ENCODE peak calls at places on chromosomes 13 and 19, in five cellular contexts. P is body of pancreas, B is gastrocnemius medialis, C is stomach, Q is endothelial cell of umbilical vein. X is an unnamed sample.

GRCh38 chr13:19185086-19185864 is 3.7 kb upstream of the TUBA3C start:
- DNase-seq in Q (no peak), C (no peak), P (no peak), B (no peak), X (peak)

GRCh38 chr19:41311613-41312012 is 1.6 kb downstream of the CCDC97 start:
- DNase-seq in P (no peak), B (no peak), Q (no peak), C (no peak), X (no peak)

GRCh38 chr19:40398417-40399056 is 8.6 kb upstream of the HIPK4 start:
- DNase-seq in Q (peak), B (peak), C (peak), P (peak), X (peak)

GRCh38 chr19:2728783-2729387 is 7.7 kb upstream of the DIRAS1 start:
- DNase-seq in Q (no peak), C (no peak), B (no peak), P (no peak), X (no peak)

GRCh38 chr13:28719656-28720055 is 886 bp upstream of the SLC46A3 start:
- DNase-seq in P (no peak), B (no peak), Q (no peak), C (no peak), X (no peak)

GRCh38 chr13:111251646-111252448 is 68.6 kb upstream of the TEX29 start:
- DNase-seq in Q (peak), P (no peak), C (no peak), B (no peak), X (no peak)

GRCh38 chr19:47057328-47057727 is 8.9 kb upstream of the TMEM160 start:
- DNase-seq in Q (no peak), C (no peak), P (no peak), B (no peak), X (no peak)

GRCh38 chr13:39012608-39013007 is 22.0 kb upstream of the STOML3 start:
- DNase-seq in B (no peak), C (no peak), P (no peak), Q (no peak), X (no peak)

GRCh38 chr19:14774373-14774772 is 4.0 kb downstream of the ADGRE2 start:
- DNase-seq in Q (no peak), C (no peak), P (no peak), B (no peak), X (no peak)

GRCh38 chr13:94761407-94761806 is 49.1 kb upstream of the SOX21 start:
- DNase-seq in Q (no peak), P (no peak), C (no peak), B (no peak), X (no peak)

GRCh38 chr19:46288896-46289588 is 7.8 kb upstream of the HIF3A start:
- DNase-seq in C (no peak), Q (peak), P (peak), B (no peak), X (no peak)

GRCh38 chr19:18839465-18840287 is 7.9 kb downstream of the UPF1 start:
- DNase-seq in Q (peak), P (peak), B (no peak), C (peak), X (no peak)

GRCh38 chr13:111338841-111339240 is 18.4 kb downstream of the TEX29 start:
- DNase-seq in B (no peak), C (no peak), Q (no peak), P (no peak), X (peak)

GRCh38 chr13:97321616-97322321 is 99.6 kb downstream of the MBNL2 start:
- DNase-seq in Q (no peak), C (no peak), B (peak), P (no peak), X (no peak)

GRCh38 chr13:61777902-61778301 is 362.3 kb upstream of the PCDH20 start:
- DNase-seq in C (no peak), Q (no peak), B (no peak), P (no peak), X (no peak)

GRCh38 chr13:101875717-101876393 is 423.4 kb downstream of the ITGBL1 start:
- DNase-seq in Q (no peak), C (no peak), P (no peak), B (no peak), X (peak)

GRCh38 chr19:30390356-30390988 is 18.3 kb downstream of the ZNF536 start:
- DNase-seq in P (no peak), B (no peak), C (no peak), Q (no peak), X (no peak)

GRCh38 chr19:1513492-1514294 is 874 bp upstream of the ADAMTSL5 start:
- DNase-seq in P (peak), C (peak), Q (no peak), B (peak), X (no peak)

GRCh38 chr19:5074418-5074817 is 105.5 kb downstream of the KDM4B start:
- DNase-seq in C (no peak), B (no peak), P (no peak), Q (no peak), X (no peak)

GRCh38 chr19:52600639-52601024 is 30.5 kb downstream of the ZNF701 start:
- DNase-seq in P (no peak), Q (no peak), C (peak), B (no peak), X (no peak)

GRCh38 chr13:42048625-42049453 is at the start of gene DGKH:
- DNase-seq in P (peak), Q (peak), C (peak), B (peak), X (peak)

GRCh38 chr19:14073925-14074838 is 1.6 kb downstream of the MISP3 start:
- DNase-seq in P (peak), Q (peak), B (no peak), C (peak), X (peak)

GRCh38 chr13:60944016-60944415 is 471.6 kb downstream of the PCDH20 start:
- DNase-seq in P (no peak), C (no peak), Q (no peak), B (no peak), X (peak)

GRCh38 chr13:41054212-41054877 is 7.0 kb upstream of the WBP4 start:
- DNase-seq in P (no peak), Q (peak), B (no peak), C (no peak), X (peak)

GRCh38 chr13:81872581-81872980 is 1531.7 kb upstream of the SPRY2 start:
- DNase-seq in B (no peak), C (no peak), P (no peak), Q (no peak), X (no peak)

GRCh38 chr13:29441301-29441700 is 154.2 kb downstream of the SLC7A1 start:
- DNase-seq in C (no peak), B (no peak), Q (no peak), P (no peak), X (no peak)

GRCh38 chr13:47672982-47673670 is 327.9 kb downstream of the SUCLA2 start:
- DNase-seq in Q (no peak), C (no peak), B (peak), P (no peak), X (no peak)

GRCh38 chr19:48814895-48815294 is 4.1 kb upstream of the BCAT2 start:
- DNase-seq in Q (no peak), P (no peak), B (no peak), C (no peak), X (no peak)

GRCh38 chr19:48810151-48810550 is 678 bp downstream of the BCAT2 start:
- DNase-seq in Q (peak), C (no peak), B (no peak), P (no peak), X (no peak)

GRCh38 chr19:48812094-48812929 is 1.5 kb upstream of the BCAT2 start:
- DNase-seq in C (peak), P (peak), Q (peak), B (peak), X (peak)

GRCh38 chr19:48815870-48816501 is 5.2 kb upstream of the BCAT2 start:
- DNase-seq in C (peak), B (peak), Q (no peak), P (peak), X (peak)

DNA sequence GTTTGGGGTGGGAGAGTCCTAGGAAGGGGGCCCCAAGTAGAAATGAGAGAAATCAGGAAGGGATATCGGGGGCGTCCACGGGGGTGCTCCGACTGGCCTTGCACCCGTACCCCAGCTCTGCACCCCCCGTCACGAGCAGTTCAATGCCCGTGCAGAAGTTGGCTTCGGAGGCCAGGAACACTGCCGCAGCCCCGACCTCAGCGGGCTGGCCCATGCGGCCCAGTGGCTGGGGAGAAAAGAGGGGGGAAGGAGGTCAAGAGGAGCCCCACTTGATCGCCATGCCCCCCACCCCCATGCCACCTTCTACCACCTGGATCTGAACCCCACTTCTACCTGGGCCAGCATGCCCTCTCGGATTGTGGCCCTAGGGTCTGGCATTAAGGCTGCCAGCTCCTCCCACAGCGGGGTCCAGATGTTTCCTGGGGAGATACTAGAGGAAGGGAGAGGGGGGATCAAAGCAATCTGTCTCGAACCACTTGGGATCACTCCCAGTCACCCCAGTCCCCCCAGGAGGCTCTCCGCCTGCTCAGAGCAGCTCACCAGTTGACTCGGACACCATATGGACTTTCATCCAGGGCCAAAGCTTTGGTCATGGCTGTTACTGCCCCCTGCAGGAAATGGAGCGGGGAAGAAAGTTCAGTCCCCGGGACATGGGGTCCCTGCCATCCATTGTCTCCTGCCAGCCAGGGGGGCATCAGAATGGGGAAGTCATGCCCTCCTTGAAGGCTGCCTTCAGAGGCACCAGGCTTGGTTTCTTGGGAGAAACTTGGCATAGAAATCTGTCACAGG is 2.5 kb upstream of the BCAT2 start:
- DNase-seq in Q (no peak), C (no peak), P (peak), B (no peak), X (no peak)
- H3K27ac ChIP-seq in Q (no peak), C (peak), P (peak), B (peak), X (peak)

DNA sequence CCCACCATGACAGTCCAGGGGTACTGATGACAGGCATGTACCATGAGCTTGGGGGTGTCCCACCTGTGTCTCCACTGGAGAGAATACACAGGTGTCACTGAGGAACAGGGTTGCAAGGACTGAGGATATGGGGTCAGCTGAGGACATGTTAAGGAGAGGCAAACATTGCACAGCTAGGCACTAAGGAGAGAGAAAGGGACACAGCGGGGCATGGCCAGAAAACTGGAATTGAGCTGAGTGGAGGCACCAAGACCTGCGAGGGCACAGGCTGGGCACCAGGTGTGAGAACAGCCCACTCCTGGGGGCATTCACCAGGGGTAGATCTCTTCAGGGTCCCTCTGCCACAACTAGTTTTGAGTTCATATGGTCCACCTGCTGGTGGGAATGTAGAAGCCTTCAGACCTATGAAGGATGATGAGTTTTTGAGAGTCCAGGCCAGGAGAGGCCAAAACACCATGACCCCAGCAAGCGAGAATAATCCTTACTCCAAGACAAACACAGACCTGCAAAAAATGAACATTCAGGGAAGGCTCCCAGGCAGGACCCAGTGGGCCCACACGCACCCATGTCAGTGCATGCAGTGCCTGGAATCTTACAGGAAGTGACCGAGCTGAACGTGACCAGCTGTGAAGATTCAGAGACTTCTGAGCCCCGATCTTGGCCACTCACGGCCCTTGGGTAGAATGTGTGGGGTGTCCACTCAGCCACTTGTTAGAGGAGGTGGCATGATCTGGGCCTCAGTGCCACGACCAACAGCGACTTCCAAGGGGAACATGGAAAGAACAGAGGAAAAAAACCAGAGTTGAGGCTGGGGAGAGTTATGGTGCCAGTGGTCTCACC is 1.4 kb upstream of the ZNF584 start:
- DNase-seq in C (no peak), B (no peak), Q (no peak), P (no peak), X (no peak)
- TF ChIP-seq POLR2A in C (no peak), B (no peak), Q (no peak), P (no peak), X (no peak)

DNA sequence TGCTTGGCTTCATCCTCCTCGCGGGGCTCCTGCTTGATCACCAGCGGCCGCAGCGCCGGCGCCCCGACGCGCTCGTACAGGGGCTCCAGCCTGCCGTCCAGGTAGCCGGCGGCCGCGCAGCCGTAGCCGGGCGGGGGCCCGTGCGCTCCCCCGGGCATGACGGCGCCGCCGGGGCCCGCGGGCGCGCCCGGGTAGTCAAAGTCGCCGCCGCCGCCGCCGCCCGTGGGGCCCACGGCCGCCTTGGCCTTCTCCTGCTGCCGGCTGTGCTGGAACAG is 497 bp downstream of the CEBPA start:
- DNase-seq in B (no peak), C (no peak), Q (no peak), P (peak), X (no peak)
- H3K27ac ChIP-seq in B (peak), C (peak), Q (no peak), P (peak), X (peak)

GRCh38 chr19:37506387-37507166 is at the start of gene ZNF793:
- DNase-seq in P (peak), C (peak), B (peak), Q (peak), X (peak)
- TF ChIP-seq POLR2A in P (no peak), C (no peak), B (no peak), Q (no peak), X (peak)

GRCh38 chr19:10603873-10604459 is 16.9 kb upstream of the AP1M2 start:
- DNase-seq in B (no peak), P (peak), Q (peak), C (peak), X (no peak)
- H3K27ac ChIP-seq in B (peak), P (peak), Q (peak), C (peak), X (peak)

GRCh38 chr13:44432595-44432994 is 59.0 kb downstream of the SERP2 start:
- DNase-seq in P (no peak), C (no peak), B (no peak), Q (peak), X (no peak)
- TF ChIP-seq POLR2A in P (no peak), C (no peak), B (no peak), Q (no peak), X (no peak)

GRCh38 chr13:98766716-98767115 is 14.2 kb upstream of the SLC15A1 start:
- DNase-seq in P (no peak), B (no peak), Q (no peak), C (no peak), X (no peak)

GRCh38 chr13:98761979-98762616 is 9.6 kb upstream of the SLC15A1 start:
- DNase-seq in P (no peak), C (no peak), B (no peak), Q (no peak), X (no peak)

GRCh38 chr13:98755729-98756128 is 3.3 kb upstream of the SLC15A1 start:
- DNase-seq in B (no peak), Q (no peak), C (no peak), P (no peak), X (no peak)

GRCh38 chr13:98766120-98766519 is 13.6 kb upstream of the SLC15A1 start:
- DNase-seq in Q (no peak), C (no peak), B (no peak), P (no peak), X (no peak)

GRCh38 chr13:98761126-98761978 is 8.9 kb upstream of the SLC15A1 start:
- DNase-seq in P (peak), Q (no peak), C (peak), B (no peak), X (no peak)
- H3K27ac ChIP-seq in P (no peak), Q (no peak), C (no peak), B (no peak), X (no peak)

DNA sequence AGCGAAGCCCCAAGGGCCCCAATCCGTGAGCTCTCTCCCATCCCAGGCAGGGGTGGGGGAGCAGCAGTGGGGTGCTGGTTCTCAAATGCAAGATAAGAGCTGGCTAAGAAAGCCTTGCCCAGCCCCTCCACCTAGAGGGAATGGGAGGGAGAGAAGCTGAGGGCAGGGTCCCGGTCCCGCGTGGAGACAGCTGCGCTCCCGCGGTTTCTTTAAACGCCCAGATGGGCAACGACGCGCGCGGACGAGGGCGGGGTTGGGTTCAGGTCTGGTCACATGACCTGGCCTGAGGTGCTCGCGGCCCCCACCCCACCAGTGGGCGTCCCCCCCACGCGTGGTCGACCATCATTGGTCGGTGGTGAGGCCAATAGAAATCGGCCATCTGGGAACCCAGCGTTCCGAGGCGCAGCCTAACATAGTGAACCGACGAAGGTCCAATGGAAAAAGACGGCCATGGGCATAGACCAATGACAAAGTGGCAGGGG is 314 bp upstream of the CALR start:
- DNase-seq in Q (peak), B (peak), C (peak), P (peak), X (peak)
- TF ChIP-seq POLR2A in Q (no peak), B (no peak), C (no peak), P (no peak), X (no peak)

X was measured in prostate gland.